ENCODE peak calls at places on chromosomes 12 and 14, in eight cellular contexts. One of them, this sample, is unnamed.

GRCh38 chr14:34220921-34221320 is 241.1 kb downstream of the SPTSSA start:
- DNase-seq in HTR-8/SVneo: no peak
- DNase-seq in NCI-H1105: no peak
- DNase-seq in cardiac septum: no peak
- DNase-seq in AG10803: no peak
- DNase-seq in CD8-positive, alpha-beta memory T cell: no peak
- DNase-seq in left cardiac atrium: no peak
- DNase-seq in CD4-positive, alpha-beta T cell: no peak
- DNase-seq in this sample: no peak

GRCh38 chr12:47927346-47927745 is 22.6 kb upstream of the VDR start:
- DNase-seq in CD4-positive, alpha-beta T cell: no peak
- DNase-seq in NCI-H1105: no peak
- DNase-seq in left cardiac atrium: no peak
- DNase-seq in cardiac septum: no peak
- DNase-seq in AG10803: no peak
- DNase-seq in CD8-positive, alpha-beta memory T cell: no peak
- DNase-seq in HTR-8/SVneo: no peak
- DNase-seq in this sample: no peak

GRCh38 chr14:65239143-65239672 is 136.9 kb upstream of the MAX start:
- DNase-seq in left cardiac atrium: no peak
- DNase-seq in cardiac septum: no peak
- DNase-seq in NCI-H1105: no peak
- DNase-seq in CD8-positive, alpha-beta memory T cell: no peak
- DNase-seq in CD4-positive, alpha-beta T cell: no peak
- DNase-seq in AG10803: peak; percentile 95
- DNase-seq in HTR-8/SVneo: peak; percentile 83
- DNase-seq in this sample: peak; percentile 50

GRCh38 chr12:125220404-125221273 is 155.4 kb downstream of the AACS start:
- DNase-seq in CD8-positive, alpha-beta memory T cell: no peak
- DNase-seq in NCI-H1105: peak; percentile 76
- DNase-seq in cardiac septum: no peak
- DNase-seq in left cardiac atrium: no peak
- DNase-seq in AG10803: no peak
- DNase-seq in CD4-positive, alpha-beta T cell: no peak
- DNase-seq in HTR-8/SVneo: no peak
- DNase-seq in this sample: no peak

GRCh38 chr14:101665478-101666078 is 95.9 kb upstream of the PPP2R5C start:
- DNase-seq in CD4-positive, alpha-beta T cell: peak; percentile 1
- DNase-seq in left cardiac atrium: no peak
- DNase-seq in HTR-8/SVneo: peak; percentile 67
- DNase-seq in NCI-H1105: peak; percentile 61
- DNase-seq in AG10803: peak; percentile 26
- DNase-seq in cardiac septum: no peak
- DNase-seq in CD8-positive, alpha-beta memory T cell: peak; percentile 3
- DNase-seq in this sample: peak; percentile 38

GRCh38 chr12:12384601-12385321 is 27.9 kb downstream of the BORCS5 start:
- DNase-seq in AG10803: no peak
- DNase-seq in CD8-positive, alpha-beta memory T cell: peak; percentile 18
- DNase-seq in NCI-H1105: no peak
- DNase-seq in cardiac septum: no peak
- DNase-seq in left cardiac atrium: no peak
- DNase-seq in CD4-positive, alpha-beta T cell: no peak
- DNase-seq in HTR-8/SVneo: no peak
- DNase-seq in this sample: peak; percentile 41

GRCh38 chr12:31589896-31590729 is 823 bp downstream of the DENND5B start:
- DNase-seq in HTR-8/SVneo: peak; percentile 57
- DNase-seq in left cardiac atrium: peak; percentile 82
- DNase-seq in AG10803: peak; percentile 61
- DNase-seq in NCI-H1105: peak; percentile 42
- DNase-seq in CD8-positive, alpha-beta memory T cell: no peak
- DNase-seq in cardiac septum: peak; percentile 84
- DNase-seq in CD4-positive, alpha-beta T cell: no peak
- DNase-seq in this sample: peak; percentile 86

GRCh38 chr12:123131879-123132402 is 18.9 kb downstream of the PITPNM2 start:
- DNase-seq in left cardiac atrium: peak; percentile 51
- DNase-seq in CD8-positive, alpha-beta memory T cell: peak; percentile 73
- DNase-seq in HTR-8/SVneo: no peak
- DNase-seq in CD4-positive, alpha-beta T cell: peak; percentile 34
- DNase-seq in AG10803: no peak
- DNase-seq in NCI-H1105: peak; percentile 97
- DNase-seq in cardiac septum: no peak
- DNase-seq in this sample: peak; percentile 66

GRCh38 chr12:49838973-49839633 is 3.8 kb downstream of the BCDIN3D start:
- DNase-seq in HTR-8/SVneo: peak; percentile 45
- DNase-seq in cardiac septum: no peak
- DNase-seq in CD4-positive, alpha-beta T cell: peak; percentile 17
- DNase-seq in AG10803: peak; percentile 36
- DNase-seq in left cardiac atrium: no peak
- DNase-seq in CD8-positive, alpha-beta memory T cell: peak; percentile 44
- DNase-seq in NCI-H1105: no peak
- DNase-seq in this sample: peak; percentile 60

GRCh38 chr14:65237023-65237814 is 134.9 kb upstream of the MAX start:
- DNase-seq in AG10803: peak; percentile 82
- DNase-seq in left cardiac atrium: no peak
- DNase-seq in CD4-positive, alpha-beta T cell: no peak
- DNase-seq in NCI-H1105: no peak
- DNase-seq in CD8-positive, alpha-beta memory T cell: no peak
- DNase-seq in cardiac septum: no peak
- DNase-seq in HTR-8/SVneo: no peak
- DNase-seq in this sample: no peak

GRCh38 chr14:69650948-69651369 is 39.6 kb downstream of the SUSD6 start:
- DNase-seq in HTR-8/SVneo: no peak
- DNase-seq in AG10803: peak; percentile 32
- DNase-seq in cardiac septum: no peak
- DNase-seq in left cardiac atrium: no peak
- DNase-seq in NCI-H1105: no peak
- DNase-seq in CD8-positive, alpha-beta memory T cell: no peak
- DNase-seq in CD4-positive, alpha-beta T cell: no peak
- DNase-seq in this sample: no peak

GRCh38 chr12:121811434-121812319 is 7.9 kb downstream of the SETD1B start:
- DNase-seq in left cardiac atrium: peak; percentile 78
- DNase-seq in HTR-8/SVneo: peak; percentile 80
- DNase-seq in AG10803: peak; percentile 57
- DNase-seq in CD4-positive, alpha-beta T cell: peak; percentile 52
- DNase-seq in NCI-H1105: peak; percentile 38
- DNase-seq in CD8-positive, alpha-beta memory T cell: peak; percentile 77
- DNase-seq in cardiac septum: peak; percentile 89
- DNase-seq in this sample: peak; percentile 81

GRCh38 chr14:32711103-32711680 is 227.5 kb upstream of the NPAS3 start:
- DNase-seq in left cardiac atrium: no peak
- DNase-seq in NCI-H1105: peak; percentile 51
- DNase-seq in AG10803: peak; percentile 37
- DNase-seq in CD4-positive, alpha-beta T cell: no peak
- DNase-seq in cardiac septum: no peak
- DNase-seq in HTR-8/SVneo: peak; percentile 15
- DNase-seq in CD8-positive, alpha-beta memory T cell: no peak
- DNase-seq in this sample: peak; percentile 43

GRCh38 chr14:69013943-69014782 is 35.1 kb upstream of the ACTN1 start:
- DNase-seq in AG10803: peak; percentile 35
- DNase-seq in left cardiac atrium: peak; percentile 48
- DNase-seq in CD4-positive, alpha-beta T cell: no peak
- DNase-seq in CD8-positive, alpha-beta memory T cell: no peak
- DNase-seq in cardiac septum: peak; percentile 94
- DNase-seq in NCI-H1105: no peak
- DNase-seq in HTR-8/SVneo: peak; percentile 80
- DNase-seq in this sample: peak; percentile 52

GRCh38 chr14:38210587-38211257 is 3.0 kb downstream of the SSTR1 start:
- DNase-seq in left cardiac atrium: peak; percentile 44
- DNase-seq in NCI-H1105: no peak
- DNase-seq in HTR-8/SVneo: peak; percentile 45
- DNase-seq in cardiac septum: no peak
- DNase-seq in AG10803: peak; percentile 72
- DNase-seq in CD8-positive, alpha-beta memory T cell: no peak
- DNase-seq in CD4-positive, alpha-beta T cell: no peak
- DNase-seq in this sample: peak; percentile 67

GRCh38 chr12:69262264-69262974 is 23.1 kb downstream of the CPSF6 start:
- DNase-seq in NCI-H1105: no peak
- DNase-seq in HTR-8/SVneo: no peak
- DNase-seq in cardiac septum: no peak
- DNase-seq in AG10803: no peak
- DNase-seq in CD8-positive, alpha-beta memory T cell: no peak
- DNase-seq in CD4-positive, alpha-beta T cell: no peak
- DNase-seq in left cardiac atrium: no peak
- DNase-seq in this sample: no peak

This sample was measured in lung microvascular endothelial cell.